ENCODE peak calls at places on chromosomes 2 and 18, in eight cellular contexts. A, C, N, E, K, W, V and B are unnamed samples.
A peak's percentile ranks its signal among the peaks of the same experiment; 100 is the strongest.

GRCh38 chr2:223941579-223942277 is 3.4 kb downstream of the WDFY1 start:
- DNase-seq in N (peak; percentile 95), K (peak; percentile 40), W (peak; percentile 82), V (no peak), A (no peak), C (peak; percentile 76), E (no peak), B (peak; percentile 67)

GRCh38 chr2:222827417-222827816 is 33.4 kb upstream of the ACSL3 start:
- DNase-seq in W (no peak), A (no peak), E (no peak), V (no peak), N (no peak), K (no peak), C (no peak), B (no peak)

GRCh38 chr2:161423351-161424178 is 7.5 kb downstream of the TBR1 start:
- DNase-seq in N (peak; percentile 79), V (no peak), C (peak; percentile 59), K (no peak), A (no peak), W (no peak), E (no peak), B (peak; percentile 43)

GRCh38 chr2:203327582-203327917 is 644 bp upstream of the ABI2 start:
- DNase-seq in E (no peak), V (no peak), K (no peak), C (no peak), N (peak; percentile 67), A (no peak), W (no peak), B (no peak)

GRCh38 chr2:101718993-101719571 is 21.6 kb downstream of the MAP4K4 start:
- DNase-seq in V (no peak), C (no peak), A (no peak), N (peak; percentile 68), K (no peak), W (peak; percentile 52), E (no peak), B (no peak)

GRCh38 chr2:179768765-179769164 is 92.6 kb downstream of the ZNF385B start:
- DNase-seq in E (no peak), C (no peak), V (peak; percentile 54), A (no peak), W (no peak), K (no peak), N (peak; percentile 62), B (no peak)

GRCh38 chr2:191122638-191123294 is 28.0 kb downstream of the STAT4 start:
- DNase-seq in C (no peak), A (no peak), V (no peak), K (no peak), N (no peak), E (no peak), W (no peak), B (peak; percentile 26)

GRCh38 chr2:183209395-183210028 is 85.3 kb downstream of the NUP35 start:
- DNase-seq in W (no peak), K (no peak), N (no peak), V (no peak), C (no peak), E (no peak), A (no peak), B (no peak)

GRCh38 chr2:95312543-95313205 is 15.5 kb downstream of the KCNIP3 start:
- DNase-seq in V (no peak), E (peak; percentile 80), N (no peak), W (no peak), C (no peak), K (no peak), A (no peak), B (no peak)

GRCh38 chr2:69464575-69464974 is 27.3 kb upstream of the NFU1 start:
- DNase-seq in C (no peak), W (no peak), N (no peak), K (no peak), V (peak; percentile 14), A (no peak), E (no peak), B (no peak)

GRCh38 chr18:54780285-54780861 is 47.9 kb upstream of the RAB27B start:
- DNase-seq in A (no peak), W (no peak), E (no peak), K (no peak), N (no peak), C (no peak), V (no peak), B (no peak)

GRCh38 chr18:36503477-36503876 is 206.0 kb downstream of the FHOD3 start:
- DNase-seq in C (no peak), K (no peak), E (no peak), N (no peak), V (no peak), W (no peak), A (no peak), B (no peak)

GRCh38 chr2:96869824-96870630 is at the start of gene SEMA4C:
- DNase-seq in C (peak; percentile 75), E (peak; percentile 62), V (no peak), N (peak; percentile 93), W (peak; percentile 80), K (peak; percentile 54), A (peak; percentile 87), B (peak; percentile 79)